ENCODE peak calls at places on chromosomes 6 and 20, in six cellular contexts. One of them, this sample, is unnamed.

GRCh38 chr20:35277127-35277526 is 795 bp downstream of the MMP24OS start:
- DNase-seq in H1: no peak
- DNase-seq in GM12878: no peak
- DNase-seq in GM12891: no peak
- DNase-seq in K562: no peak
- DNase-seq in HepG2: no peak
- DNase-seq in this sample: no peak

GRCh38 chr6:143166247-143166695 is 105.6 kb downstream of the AIG1 start:
- DNase-seq in K562: no peak
- DNase-seq in H1: no peak
- DNase-seq in HepG2: no peak
- DNase-seq in GM12891: no peak
- DNase-seq in GM12878: no peak
- DNase-seq in this sample: no peak

GRCh38 chr20:48823960-48824497 is 3.8 kb downstream of the PREX1 start:
- DNase-seq in K562: no peak
- DNase-seq in H1: no peak
- DNase-seq in GM12878: peak
- DNase-seq in GM12891: peak
- DNase-seq in HepG2: no peak
- DNase-seq in this sample: peak

GRCh38 chr6:112639436-112639835 is 292.3 kb downstream of the RFPL4B start:
- DNase-seq in K562: no peak
- DNase-seq in HepG2: no peak
- DNase-seq in GM12878: no peak
- DNase-seq in H1: no peak
- DNase-seq in GM12891: no peak
- DNase-seq in this sample: no peak

GRCh38 chr6:150992279-150992678 is 126.8 kb downstream of the MTHFD1L start:
- DNase-seq in H1: no peak
- DNase-seq in GM12891: no peak
- DNase-seq in HepG2: no peak
- DNase-seq in K562: no peak
- DNase-seq in GM12878: no peak
- DNase-seq in this sample: no peak

GRCh38 chr6:75012018-75012417 is 193.8 kb downstream of the COL12A1 start:
- DNase-seq in GM12878: no peak
- DNase-seq in K562: no peak
- DNase-seq in GM12891: no peak
- DNase-seq in H1: no peak
- DNase-seq in HepG2: no peak
- DNase-seq in this sample: no peak

GRCh38 chr6:28634758-28635546 is 109.3 kb downstream of the GPX5 start:
- DNase-seq in GM12878: no peak
- DNase-seq in GM12891: no peak
- DNase-seq in HepG2: peak
- DNase-seq in H1: peak
- DNase-seq in K562: no peak
- DNase-seq in this sample: no peak

GRCh38 chr6:166307082-166307980 is 861 bp downstream of the PRR18 start:
- DNase-seq in GM12891: peak
- DNase-seq in HepG2: no peak
- DNase-seq in K562: no peak
- DNase-seq in GM12878: no peak
- DNase-seq in H1: peak
- DNase-seq in this sample: no peak

GRCh38 chr20:22921595-22922421 is 113.3 kb upstream of the SSTR4 start:
- DNase-seq in GM12891: no peak
- DNase-seq in HepG2: no peak
- DNase-seq in K562: no peak
- DNase-seq in GM12878: no peak
- DNase-seq in H1: no peak
- DNase-seq in this sample: no peak

GRCh38 chr6:75402296-75402695 is 91.3 kb downstream of the FILIP1 start:
- DNase-seq in GM12891: no peak
- DNase-seq in H1: no peak
- DNase-seq in GM12878: no peak
- DNase-seq in HepG2: no peak
- DNase-seq in K562: no peak
- DNase-seq in this sample: no peak

GRCh38 chr6:91081452-91082067 is 494.7 kb upstream of the MAP3K7 start:
- DNase-seq in H1: no peak
- DNase-seq in GM12891: peak
- DNase-seq in GM12878: no peak
- DNase-seq in HepG2: peak
- DNase-seq in K562: peak
- DNase-seq in this sample: peak

GRCh38 chr6:38750968-38751615 is 36.0 kb downstream of the DNAH8 start:
- DNase-seq in GM12878: no peak
- DNase-seq in K562: no peak
- DNase-seq in H1: no peak
- DNase-seq in GM12891: no peak
- DNase-seq in HepG2: no peak
- DNase-seq in this sample: no peak

GRCh38 chr20:22984611-22985010 is 50.5 kb upstream of the SSTR4 start:
- DNase-seq in GM12878: no peak
- DNase-seq in HepG2: no peak
- DNase-seq in K562: no peak
- DNase-seq in GM12891: no peak
- DNase-seq in H1: no peak
- DNase-seq in this sample: no peak

GRCh38 chr6:151313060-151313459 is 73.3 kb downstream of the AKAP12 start:
- DNase-seq in HepG2: peak
- DNase-seq in GM12878: no peak
- DNase-seq in H1: peak
- DNase-seq in K562: no peak
- DNase-seq in GM12891: no peak
- DNase-seq in this sample: no peak

GRCh38 chr6:107185570-107185969 is 70.3 kb upstream of the BEND3 start:
- DNase-seq in K562: no peak
- DNase-seq in GM12891: no peak
- DNase-seq in H1: no peak
- DNase-seq in GM12878: no peak
- DNase-seq in HepG2: peak
- DNase-seq in this sample: no peak

GRCh38 chr6:21885532-21886089 is 292.1 kb downstream of the SOX4 start:
- DNase-seq in GM12891: no peak
- DNase-seq in K562: no peak
- DNase-seq in GM12878: no peak
- DNase-seq in H1: no peak
- DNase-seq in HepG2: no peak
- DNase-seq in this sample: no peak

GRCh38 chr20:18001131-18001921 is 32.5 kb downstream of the MGME1 start:
- DNase-seq in K562: no peak
- DNase-seq in GM12878: no peak
- DNase-seq in H1: no peak
- DNase-seq in HepG2: peak
- DNase-seq in GM12891: no peak
- DNase-seq in this sample: no peak

GRCh38 chr6:125950293-125950692 is 6.3 kb upstream of the HINT3 start:
- DNase-seq in H1: no peak
- DNase-seq in GM12878: no peak
- DNase-seq in K562: peak
- DNase-seq in GM12891: no peak
- DNase-seq in HepG2: no peak
- DNase-seq in this sample: no peak

GRCh38 chr6:53044071-53044470 is 21.1 kb upstream of the FBXO9 start:
- DNase-seq in GM12878: no peak
- DNase-seq in GM12891: no peak
- DNase-seq in H1: no peak
- DNase-seq in HepG2: no peak
- DNase-seq in K562: no peak
- DNase-seq in this sample: no peak

GRCh38 chr20:1367479-1367878 is 25.4 kb downstream of the FKBP1A start:
- DNase-seq in K562: no peak
- DNase-seq in GM12878: no peak
- DNase-seq in H1: no peak
- DNase-seq in HepG2: no peak
- DNase-seq in GM12891: no peak
- DNase-seq in this sample: no peak

GRCh38 chr20:1369970-1370369 is 22.9 kb downstream of the FKBP1A start:
- DNase-seq in GM12891: no peak
- DNase-seq in GM12878: no peak
- DNase-seq in K562: no peak
- DNase-seq in HepG2: no peak
- DNase-seq in H1: no peak
- DNase-seq in this sample: no peak

GRCh38 chr20:1370548-1371110 is 22.2 kb downstream of the FKBP1A start:
- DNase-seq in GM12891: no peak
- DNase-seq in H1: no peak
- DNase-seq in HepG2: no peak
- DNase-seq in K562: no peak
- DNase-seq in GM12878: no peak
- DNase-seq in this sample: no peak

GRCh38 chr20:1371235-1371782 is 21.5 kb downstream of the FKBP1A start:
- DNase-seq in H1: no peak
- DNase-seq in K562: no peak
- DNase-seq in GM12878: no peak
- DNase-seq in HepG2: no peak
- DNase-seq in GM12891: no peak
- DNase-seq in this sample: no peak

GRCh38 chr20:1368448-1369199 is 24.2 kb downstream of the FKBP1A start:
- DNase-seq in GM12891: no peak
- DNase-seq in HepG2: no peak
- DNase-seq in GM12878: no peak
- DNase-seq in H1: no peak
- DNase-seq in K562: no peak
- DNase-seq in this sample: no peak
- TF ChIP-seq TAF1 in GM12891: no peak
- TF ChIP-seq TAF1 in HepG2: no peak
- TF ChIP-seq TAF1 in GM12878: no peak
- TF ChIP-seq TAF1 in H1: no peak
- TF ChIP-seq TAF1 in K562: no peak
- TF ChIP-seq TAF1 in this sample: no peak

GRCh38 chr20:1847780-1848179 is 47.4 kb upstream of the SIRPA start:
- DNase-seq in GM12878: no peak
- DNase-seq in HepG2: no peak
- DNase-seq in GM12891: no peak
- DNase-seq in H1: no peak
- DNase-seq in K562: no peak
- DNase-seq in this sample: no peak

GRCh38 chr20:1842281-1842680 is 52.9 kb upstream of the SIRPA start:
- DNase-seq in HepG2: no peak
- DNase-seq in H1: no peak
- DNase-seq in GM12878: no peak
- DNase-seq in K562: no peak
- DNase-seq in GM12891: no peak
- DNase-seq in this sample: no peak

GRCh38 chr20:1846341-1846740 is 48.9 kb upstream of the SIRPA start:
- DNase-seq in GM12878: no peak
- DNase-seq in K562: no peak
- DNase-seq in H1: no peak
- DNase-seq in GM12891: no peak
- DNase-seq in HepG2: no peak
- DNase-seq in this sample: no peak

GRCh38 chr20:1845701-1846100 is 49.5 kb upstream of the SIRPA start:
- DNase-seq in K562: no peak
- DNase-seq in GM12878: no peak
- DNase-seq in H1: no peak
- DNase-seq in GM12891: no peak
- DNase-seq in HepG2: no peak
- DNase-seq in this sample: no peak

DNA sequence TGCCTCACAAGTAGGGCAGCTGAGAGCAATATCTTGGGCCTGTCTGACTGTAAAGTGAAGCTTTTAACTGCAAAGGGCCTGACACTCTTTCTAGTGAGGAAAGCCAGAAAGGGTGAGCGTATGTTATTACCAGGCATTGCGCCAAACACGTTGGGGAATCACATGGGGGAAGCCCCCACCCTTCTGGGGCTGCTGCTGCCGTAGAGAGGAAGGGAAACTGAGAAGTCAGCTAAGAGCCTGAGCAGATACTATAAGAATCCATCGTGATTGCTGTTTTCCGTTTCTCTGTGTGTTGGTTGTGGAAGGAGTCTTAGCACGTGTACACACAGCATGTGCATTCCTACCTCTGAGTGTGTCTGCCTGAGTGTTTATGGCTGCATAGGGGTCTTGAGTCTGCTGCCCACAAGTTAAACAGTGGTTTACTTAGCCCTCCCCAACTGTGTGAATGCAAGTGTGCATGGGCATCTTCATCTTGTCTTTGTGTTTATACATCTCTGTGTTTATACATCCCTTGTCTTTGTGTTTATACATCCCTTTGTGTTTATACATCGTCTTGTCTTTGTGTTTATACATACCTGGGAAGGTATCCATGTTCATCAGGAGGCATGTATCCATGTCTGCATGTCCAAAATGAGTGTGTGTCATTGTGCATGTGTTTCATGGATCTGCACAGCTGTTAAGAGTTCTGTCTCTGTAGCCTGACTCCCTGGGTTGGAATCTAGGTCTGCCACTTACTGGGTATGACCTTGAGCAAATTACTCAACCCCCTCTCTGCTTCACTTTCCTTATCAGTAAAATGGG is 50.3 kb upstream of the SIRPA start:
- DNase-seq in GM12878: peak
- DNase-seq in K562: no peak
- DNase-seq in H1: no peak
- DNase-seq in GM12891: peak
- DNase-seq in HepG2: no peak
- DNase-seq in this sample: peak
- TF ChIP-seq POLR2AphosphoS5 in GM12878: no peak
- TF ChIP-seq POLR2AphosphoS5 in K562: no peak
- TF ChIP-seq POLR2AphosphoS5 in H1: no peak
- TF ChIP-seq POLR2AphosphoS5 in GM12891: no peak
- TF ChIP-seq POLR2AphosphoS5 in HepG2: no peak
- TF ChIP-seq POLR2AphosphoS5 in this sample: no peak

DNA sequence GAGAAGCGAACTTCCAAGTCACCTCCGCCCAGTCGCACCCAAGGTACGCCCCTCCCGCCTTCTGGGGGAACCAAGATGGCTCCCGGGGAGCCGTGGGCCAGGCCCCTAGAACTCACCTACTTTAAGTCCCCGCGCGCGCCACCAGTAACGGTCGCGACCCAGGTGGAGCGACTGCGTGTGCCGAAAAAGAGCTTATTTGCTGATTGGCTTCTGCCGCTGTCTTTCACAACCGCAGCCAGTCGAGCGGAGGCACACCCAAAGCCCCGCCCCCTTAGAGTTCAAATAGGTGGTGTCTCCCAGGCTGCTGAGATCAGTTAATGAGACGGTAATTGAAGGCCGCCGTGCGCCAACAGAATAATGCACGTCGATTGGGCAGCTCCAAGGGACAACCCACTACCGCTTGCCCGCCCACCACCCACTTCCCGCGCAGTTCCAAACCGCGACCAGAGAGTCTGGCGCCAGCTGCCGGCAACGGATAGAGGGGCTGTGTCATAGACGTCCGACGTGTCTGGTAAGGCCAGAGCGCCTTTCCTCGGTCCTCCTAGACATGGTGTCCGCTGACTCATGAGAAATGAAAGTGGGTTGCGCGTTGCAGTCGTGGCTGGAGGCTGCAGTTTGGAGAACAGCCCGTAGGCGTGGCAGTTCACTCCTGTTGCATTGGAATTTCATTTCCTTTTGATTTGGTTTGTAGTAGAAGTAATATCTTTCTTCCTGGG is at the start of gene MDC1:
- DNase-seq in GM12891: peak
- DNase-seq in GM12878: peak
- DNase-seq in H1: peak
- DNase-seq in HepG2: peak
- DNase-seq in K562: peak
- DNase-seq in this sample: peak
- TF ChIP-seq POLR2A in GM12891: peak
- TF ChIP-seq POLR2A in GM12878: peak
- TF ChIP-seq POLR2A in H1: peak
- TF ChIP-seq POLR2A in HepG2: peak
- TF ChIP-seq POLR2A in K562: peak
- TF ChIP-seq POLR2A in this sample: peak

GRCh38 chr6:44264154-44265002 is 973 bp downstream of the NFKBIE start:
- DNase-seq in GM12878: no peak
- DNase-seq in GM12891: no peak
- DNase-seq in H1: no peak
- DNase-seq in K562: no peak
- DNase-seq in HepG2: no peak
- DNase-seq in this sample: peak
- TF ChIP-seq TAF1 in GM12878: no peak
- TF ChIP-seq TAF1 in GM12891: peak
- TF ChIP-seq TAF1 in H1: no peak
- TF ChIP-seq TAF1 in K562: peak
- TF ChIP-seq TAF1 in HepG2: no peak
- TF ChIP-seq TAF1 in this sample: peak

This sample was measured in GM12892.